ENCODE peak calls at places on chromosomes 11 and 22, in six cellular contexts. B is SK-N-SH, C is GM23338, U is HCT116, J is GM23248, Y is neural progenitor cell. G is an unnamed sample. For H3K79me2, the result is how much of the 10 kb centered on the place peaks cover.

GRCh38 chr11:98411777-98412176 is 609.0 kb upstream of the CNTN5 start:
- DNase-seq in B (no peak), C (no peak), U (no peak), J (no peak), Y (peak), G (no peak)

GRCh38 chr22:45246060-45246985 is 5.6 kb upstream of the KIAA0930 start:
- DNase-seq in B (peak), C (no peak), U (peak), J (peak), Y (no peak), G (peak)

GRCh38 chr22:44157916-44158618 is 22.7 kb upstream of the PARVG start:
- DNase-seq in B (no peak), C (no peak), U (no peak), J (no peak), Y (no peak), G (no peak)

GRCh38 chr11:35404397-35404775 is 15.0 kb downstream of the SLC1A2 start:
- DNase-seq in B (peak), C (peak), U (no peak), J (peak), Y (peak), G (peak)

GRCh38 chr22:44317886-44318637 is 5.3 kb upstream of the SHISAL1 start:
- DNase-seq in B (no peak), C (no peak), U (no peak), J (no peak), Y (no peak), G (no peak)

GRCh38 chr11:68215087-68215445 is 2.0 kb upstream of the KMT5B start:
- DNase-seq in B (peak), C (no peak), U (no peak), J (no peak), Y (no peak), G (no peak)

GRCh38 chr22:49853981-49854791 is 542 bp downstream of the ZBED4 start:
- DNase-seq in B (peak), C (peak), U (no peak), J (peak), Y (peak), G (peak)

GRCh38 chr11:71129624-71130023 is 122.8 kb downstream of the SHANK2 start:
- DNase-seq in B (no peak), C (no peak), U (no peak), J (peak), Y (no peak), G (no peak)

GRCh38 chr11:86182976-86183584 is 61.5 kb upstream of the EED start:
- DNase-seq in B (no peak), C (no peak), U (no peak), J (no peak), Y (no peak), G (peak)

GRCh38 chr11:62497132-62497915 is 49.3 kb downstream of the AHNAK start:
- DNase-seq in B (peak), C (peak), U (peak), J (peak), Y (peak), G (peak)

GRCh38 chr22:19168088-19168890 is 10.2 kb downstream of the SLC25A1 start:
- DNase-seq in B (no peak), C (no peak), U (no peak), J (no peak), Y (peak), G (no peak)

GRCh38 chr11:123255909-123256308 is 60.9 kb upstream of the CLMP start:
- DNase-seq in B (no peak), C (peak), U (no peak), J (no peak), Y (peak), G (no peak)

GRCh38 chr22:43006753-43007152 is 8.2 kb downstream of the PACSIN2 start:
- DNase-seq in B (no peak), C (no peak), U (no peak), J (no peak), Y (no peak), G (no peak)

GRCh38 chr11:95563173-95563572 is 226.4 kb downstream of the FAM76B start:
- DNase-seq in B (no peak), C (no peak), U (no peak), J (peak), Y (no peak), G (no peak)

GRCh38 chr22:39925273-39925672 is 24.4 kb downstream of the GRAP2 start:
- DNase-seq in B (no peak), C (no peak), U (no peak), J (no peak), Y (no peak), G (no peak)

GRCh38 chr11:68010058-68011041 is at the start of gene ALDH3B1:
- DNase-seq in B (peak), C (peak), U (peak), J (peak), Y (peak), G (peak)

GRCh38 chr11:109853156-109853776 is 239.9 kb upstream of the ZC3H12C start:
- DNase-seq in B (no peak), C (peak), U (peak), J (peak), Y (peak), G (peak)

GRCh38 chr11:109849946-109850345 is 243.2 kb upstream of the ZC3H12C start:
- DNase-seq in B (no peak), C (no peak), U (no peak), J (no peak), Y (peak), G (no peak)

GRCh38 chr11:109854696-109855095 is 238.5 kb upstream of the ZC3H12C start:
- DNase-seq in B (no peak), C (no peak), U (no peak), J (no peak), Y (no peak), G (no peak)

GRCh38 chr11:109856958-109857357 is 236.2 kb upstream of the ZC3H12C start:
- DNase-seq in B (no peak), C (no peak), U (no peak), J (peak), Y (no peak), G (no peak)

DNA sequence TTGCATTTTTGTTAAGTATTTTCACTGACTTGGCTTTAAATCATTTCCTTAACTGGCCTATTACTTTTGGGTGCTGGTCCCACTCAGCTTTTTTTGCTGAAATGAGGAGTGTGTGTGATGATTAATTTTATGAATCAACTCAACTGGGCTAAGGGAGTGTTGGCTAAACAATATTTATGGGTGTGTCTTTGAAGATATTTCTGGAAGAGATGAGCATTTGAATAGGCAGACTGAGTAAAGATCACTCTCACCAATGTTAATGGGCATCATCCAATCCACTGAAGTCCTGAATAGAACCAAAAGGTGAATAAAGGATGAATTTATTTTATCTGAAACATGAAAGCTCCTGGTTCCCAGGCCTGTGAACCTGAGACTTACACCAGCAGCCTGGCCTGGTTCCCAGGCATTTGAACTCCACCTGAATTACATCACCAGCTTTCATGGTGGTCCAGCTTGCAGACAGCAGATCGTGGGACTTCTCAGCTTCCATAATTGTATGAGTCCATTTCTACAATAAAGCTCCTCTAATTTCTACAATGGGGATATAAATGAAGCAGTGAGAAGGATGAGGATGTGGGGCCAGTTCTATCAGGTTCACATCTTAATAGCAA is 241.3 kb upstream of the ZC3H12C start:
- DNase-seq in B (no peak), C (no peak), U (no peak), J (peak), Y (no peak), G (peak)
- TF ChIP-seq EZH2phosphoT487 in B (no peak), C (no peak), U (no peak), J (no peak), Y (no peak), G (no peak)

GRCh38 chr11:3856856-3857553 is 1.5 kb downstream of the STIM1 start:
- DNase-seq in B (no peak), C (no peak), U (no peak), J (no peak), Y (no peak), G (no peak)
- H3K79me2 ChIP-seq in B (half or more), C (under half), U (under half), J (half or more), Y (under half), G (half or more)

DNA sequence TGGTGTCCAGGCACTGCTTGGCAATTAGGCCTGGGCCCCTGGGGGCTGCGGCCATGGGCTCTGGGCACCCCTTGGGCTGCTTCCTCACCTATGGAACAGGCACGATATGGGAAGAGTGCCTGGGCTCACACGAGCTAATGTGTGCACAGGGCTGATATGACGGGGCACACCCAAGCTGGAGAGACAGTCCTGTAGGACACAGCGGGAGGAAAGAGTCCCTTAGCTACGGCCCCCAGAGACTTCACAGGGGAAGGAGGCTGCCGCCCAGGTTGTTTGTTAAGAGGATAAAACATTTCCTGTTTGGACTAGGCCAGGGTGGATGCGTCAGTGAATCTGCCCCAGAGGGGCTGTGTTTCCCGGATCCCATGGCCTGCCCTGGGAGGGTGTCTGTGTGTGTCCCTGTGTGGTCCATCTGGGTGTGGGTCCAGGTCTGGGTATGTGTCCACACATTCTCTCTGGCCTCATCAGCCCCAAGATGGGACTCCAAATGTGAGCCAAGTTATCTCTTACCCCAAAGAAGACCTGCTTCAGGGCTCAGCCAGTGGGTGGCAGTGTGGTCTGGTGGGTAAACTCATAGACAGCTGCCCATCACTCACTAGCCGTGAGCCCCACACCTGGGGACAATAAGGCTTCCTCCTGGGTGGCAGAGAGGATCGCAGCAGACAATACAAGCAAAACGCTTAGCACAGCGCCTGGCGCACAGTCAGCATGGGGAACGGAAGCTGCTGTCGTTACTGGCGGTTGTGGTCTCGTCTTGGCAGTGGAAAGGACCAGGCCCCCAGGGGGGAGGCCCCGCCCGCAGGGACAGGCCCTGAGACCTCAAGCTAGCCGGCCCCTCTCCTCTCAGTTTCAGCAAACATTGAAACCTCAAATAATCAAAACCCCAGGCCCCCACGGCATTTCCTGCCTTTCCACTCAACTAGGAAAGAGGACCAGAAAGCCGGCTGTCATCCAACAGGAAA is 3.2 kb upstream of the EMID1 start:
- DNase-seq in B (peak), C (peak), U (no peak), J (no peak), Y (peak), G (peak)
- TF ChIP-seq EZH2phosphoT487 in B (no peak), C (no peak), U (no peak), J (no peak), Y (no peak), G (no peak)

GRCh38 chr11:66112640-66113098 is 42.6 kb downstream of the PACS1 start:
- DNase-seq in B (no peak), C (no peak), U (no peak), J (peak), Y (no peak), G (peak)

GRCh38 chr11:66115638-66116410 is 45.8 kb downstream of the PACS1 start:
- DNase-seq in B (no peak), C (no peak), U (no peak), J (no peak), Y (peak), G (no peak)

GRCh38 chr11:66112041-66112491 is 42.0 kb downstream of the PACS1 start:
- DNase-seq in B (no peak), C (peak), U (no peak), J (no peak), Y (no peak), G (no peak)

GRCh38 chr11:66111158-66111557 is 41.1 kb downstream of the PACS1 start:
- DNase-seq in B (no peak), C (no peak), U (no peak), J (no peak), Y (no peak), G (no peak)

GRCh38 chr11:66113132-66113856 is 43.2 kb downstream of the PACS1 start:
- DNase-seq in B (no peak), C (no peak), U (peak), J (peak), Y (no peak), G (peak)
- H3K79me2 ChIP-seq in B (half or more), C (under half), U (under half), J (half or more), Y (under half), G (half or more)

GRCh38 chr11:4684631-4685285 is 12.9 kb downstream of the OR51E2 start:
- DNase-seq in B (no peak), C (no peak), U (no peak), J (no peak), Y (no peak), G (no peak)

GRCh38 chr11:4677948-4678347 is 19.7 kb downstream of the OR51E2 start:
- DNase-seq in B (no peak), C (no peak), U (no peak), J (no peak), Y (no peak), G (no peak)

GRCh38 chr11:4680341-4680740 is 17.3 kb downstream of the OR51E2 start:
- DNase-seq in B (no peak), C (no peak), U (no peak), J (no peak), Y (no peak), G (no peak)

GRCh38 chr11:4683020-4683419 is 14.6 kb downstream of the OR51E2 start:
- DNase-seq in B (no peak), C (no peak), U (no peak), J (peak), Y (no peak), G (no peak)
- TF ChIP-seq EZH2phosphoT487 in B (no peak), C (no peak), U (no peak), J (no peak), Y (no peak), G (no peak)

G was measured in PC-3.